ENCODE peak calls at places on chromosomes 3 and 15, in seven cellular contexts. H, C, F, Y, R, M and A are unnamed samples.

GRCh38 chr3:108008106-108008505 is 82.7 kb downstream of the CD47 start:
- DNase-seq in H (no peak), C (no peak), F (no peak), Y (no peak), M (no peak), R (peak), A (no peak)

GRCh38 chr3:111336511-111336910 is 205.5 kb upstream of the CD96 start:
- DNase-seq in R (no peak), Y (no peak), C (no peak), M (no peak), H (no peak), F (no peak), A (no peak)

GRCh38 chr15:86973284-86973844 is 893.7 kb downstream of the AGBL1 start:
- DNase-seq in F (no peak), Y (no peak), M (no peak), H (no peak), C (no peak), R (no peak), A (no peak)

GRCh38 chr3:119819806-119820205 is 37.9 kb downstream of the NR1I2 start:
- DNase-seq in H (no peak), M (no peak), F (no peak), Y (no peak), R (peak), C (no peak), A (peak)

GRCh38 chr3:159082514-159082913 is 280.7 kb downstream of the MFSD1 start:
- DNase-seq in Y (no peak), R (peak), H (no peak), F (no peak), M (no peak), C (no peak), A (peak)

GRCh38 chr15:70470556-70471191 is 292.7 kb downstream of the UACA start:
- DNase-seq in C (peak), Y (no peak), M (no peak), R (no peak), F (no peak), H (no peak), A (no peak)

GRCh38 chr15:40146037-40146436 is 14.8 kb upstream of the BUB1B start:
- DNase-seq in M (no peak), R (peak), H (no peak), Y (no peak), F (no peak), C (peak), A (no peak)

GRCh38 chr3:100123112-100123511 is 8.8 kb upstream of the FILIP1L start:
- DNase-seq in F (no peak), Y (no peak), M (no peak), R (no peak), C (no peak), H (no peak), A (no peak)

GRCh38 chr3:59772416-59773408 is 722.9 kb upstream of the CFAP20DC start:
- DNase-seq in C (no peak), F (no peak), Y (no peak), R (no peak), M (peak), H (no peak), A (no peak)

GRCh38 chr15:90497912-90498311 is 31.8 kb upstream of the CRTC3 start:
- DNase-seq in C (no peak), F (no peak), Y (peak), R (no peak), H (no peak), M (no peak), A (no peak)

GRCh38 chr15:93035953-93036810 is 52.8 kb downstream of the RGMA start:
- DNase-seq in M (peak), F (peak), R (peak), H (peak), Y (peak), C (no peak), A (peak)

GRCh38 chr3:112199622-112200316 is 66.7 kb upstream of the GCSAM start:
- DNase-seq in M (no peak), Y (no peak), C (peak), H (no peak), F (no peak), R (peak), A (no peak)

GRCh38 chr15:63238181-63238580 is 39.2 kb upstream of the APH1B start:
- DNase-seq in F (no peak), M (no peak), H (no peak), C (no peak), R (no peak), Y (no peak), A (no peak)

GRCh38 chr3:68817243-68817642 is 115.1 kb downstream of the TAFA4 start:
- DNase-seq in R (no peak), H (no peak), F (no peak), Y (no peak), M (no peak), C (no peak), A (peak)

GRCh38 chr3:41598804-41599481 is 363.0 kb downstream of the ULK4 start:
- DNase-seq in Y (no peak), M (no peak), H (peak), F (no peak), C (no peak), R (peak), A (no peak)

GRCh38 chr3:190323241-190323617 is 983 bp upstream of the CLDN1 start:
- DNase-seq in Y (no peak), H (no peak), M (no peak), C (peak), F (no peak), R (peak), A (peak)
- H3K4me3 ChIP-seq in Y (no peak), H (no peak), M (no peak), C (no peak), F (peak), R (no peak), A (peak)

DNA sequence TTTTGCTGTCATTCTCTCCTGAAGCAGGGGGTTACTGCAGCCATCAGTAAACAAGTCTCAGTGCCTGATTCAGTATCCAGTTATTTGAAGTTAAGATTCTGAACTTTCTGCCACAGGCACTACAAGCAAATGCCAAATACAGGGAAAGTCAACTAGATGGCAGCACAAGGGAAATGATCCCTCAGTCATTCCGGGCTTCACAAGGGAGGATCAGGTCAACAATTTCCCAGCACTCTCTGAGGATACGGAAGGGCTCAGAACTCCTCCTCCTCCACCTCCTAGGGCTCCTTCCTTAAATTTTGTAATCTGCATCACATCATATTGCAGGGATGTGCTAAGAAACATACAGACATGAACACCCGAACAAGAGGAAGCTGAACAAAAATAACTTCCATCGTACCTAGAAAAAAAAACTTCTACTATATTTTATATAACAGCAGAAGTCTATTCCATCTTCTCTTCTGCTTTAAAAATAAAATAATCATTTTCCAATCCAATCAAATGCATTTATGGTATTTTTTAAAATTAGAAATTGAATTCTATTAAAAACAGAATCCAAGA is 187.1 kb downstream of the FMN1 start:
- DNase-seq in C (no peak), F (no peak), M (no peak), R (peak), Y (peak), H (no peak), A (no peak)
- TF ChIP-seq CTCF in C (no peak), F (no peak), M (no peak), R (peak), Y (peak), H (no peak), A (no peak)

DNA sequence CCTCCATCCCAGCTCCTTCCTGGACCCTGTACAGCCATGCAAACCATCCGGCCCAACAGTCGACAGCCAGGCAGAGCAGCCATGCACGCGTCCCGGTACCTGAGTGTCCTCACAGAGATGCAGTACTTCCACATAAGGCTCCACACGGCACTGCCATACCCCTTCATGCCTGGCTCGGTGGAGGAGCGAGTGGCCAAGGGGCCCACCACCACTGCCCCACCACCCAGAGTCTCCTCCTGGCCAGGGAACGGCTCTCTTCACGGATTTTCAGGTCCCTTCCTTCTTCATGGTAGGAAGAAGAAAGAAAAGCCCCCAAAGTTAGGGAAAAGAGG is 51.3 kb downstream of the IQSEC1 start:
- DNase-seq in M (no peak), F (no peak), Y (no peak), H (no peak), C (no peak), R (no peak), A (no peak)
- H3K4me3 ChIP-seq in M (peak), F (peak), Y (no peak), H (peak), C (peak), R (peak), A (no peak)

GRCh38 chr3:101495552-101495951 is 17.5 kb downstream of the SENP7 start:
- DNase-seq in R (no peak), H (no peak), C (no peak), F (no peak), M (no peak), Y (no peak), A (no peak)
- TF ChIP-seq CTCF in R (peak), H (no peak), C (no peak), F (no peak), M (no peak), Y (no peak), A (peak)

GRCh38 chr3:46979958-46980497 is 562 bp downstream of the NBEAL2 start:
- DNase-seq in C (no peak), R (no peak), M (no peak), Y (no peak), F (no peak), H (no peak), A (no peak)

GRCh38 chr3:46981932-46982471 is 2.5 kb downstream of the NBEAL2 start:
- DNase-seq in C (peak), H (no peak), Y (peak), M (no peak), R (no peak), F (peak), A (no peak)

GRCh38 chr3:46985588-46985987 is 6.1 kb downstream of the NBEAL2 start:
- DNase-seq in H (no peak), Y (no peak), C (no peak), R (no peak), M (no peak), F (no peak), A (no peak)

GRCh38 chr3:46984591-46985459 is 5.4 kb downstream of the NBEAL2 start:
- DNase-seq in Y (no peak), F (no peak), C (no peak), M (no peak), H (no peak), R (no peak), A (no peak)

DNA sequence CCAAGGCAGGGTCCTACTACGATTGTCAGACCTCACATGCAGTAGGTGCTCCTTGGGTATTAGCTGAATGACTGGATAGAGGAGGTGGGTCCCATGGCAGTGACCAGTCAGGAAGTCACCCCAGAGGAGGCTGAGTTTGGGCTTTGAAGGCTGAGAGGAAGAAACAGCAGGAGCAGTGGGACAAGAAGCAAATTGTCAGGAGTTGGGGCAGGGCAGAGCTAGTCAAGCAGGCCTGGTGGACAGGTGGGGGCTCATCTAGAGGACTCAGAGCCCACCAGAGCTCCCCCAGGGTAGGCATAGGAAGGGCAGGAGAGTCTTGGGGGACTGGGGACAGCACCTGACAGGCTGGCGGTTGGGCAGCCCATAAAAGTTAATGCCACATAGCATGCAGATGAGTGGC is 3.1 kb downstream of the NBEAL2 start:
- DNase-seq in M (no peak), F (no peak), H (no peak), C (no peak), Y (no peak), R (no peak), A (no peak)
- H3K4me3 ChIP-seq in M (no peak), F (peak), H (no peak), C (peak), Y (no peak), R (no peak), A (no peak)

GRCh38 chr3:116614795-116615362 is 94.7 kb upstream of the TUSC7 start:
- DNase-seq in R (peak), M (peak), C (no peak), H (no peak), Y (peak), F (no peak), A (no peak)
- TF ChIP-seq CTCF in R (peak), M (peak), C (peak), H (no peak), Y (peak), F (no peak), A (peak)

GRCh38 chr15:84979651-84980050 is 2.0 kb upstream of the PDE8A start:
- DNase-seq in M (no peak), F (no peak), Y (peak), R (no peak), C (peak), H (no peak), A (no peak)
- H3K4me3 ChIP-seq in M (peak), F (peak), Y (peak), R (no peak), C (peak), H (peak), A (peak)